ENCODE peak calls at places on chromosomes 12 and 14, in seven cellular contexts. One of them, this sample, is unnamed.

GRCh38 chr12:90209029-90209428 is 500.4 kb upstream of the ATP2B1 start:
- DNase-seq in psoas muscle: no peak
- DNase-seq in AG04450: no peak
- DNase-seq in right lobe of liver: no peak
- DNase-seq in CD4-positive, alpha-beta memory T cell: no peak
- DNase-seq in heart right ventricle: no peak
- DNase-seq in tibial artery: no peak
- DNase-seq in this sample: no peak

GRCh38 chr14:70789361-70789760 is 20.0 kb downstream of the MAP3K9 start:
- DNase-seq in psoas muscle: no peak
- DNase-seq in AG04450: no peak
- DNase-seq in right lobe of liver: no peak
- DNase-seq in CD4-positive, alpha-beta memory T cell: no peak
- DNase-seq in heart right ventricle: no peak
- DNase-seq in tibial artery: peak; percentile 31
- DNase-seq in this sample: peak; percentile 52

GRCh38 chr14:104184506-104184905 is 46.1 kb downstream of the KIF26A start:
- DNase-seq in psoas muscle: no peak
- DNase-seq in AG04450: no peak
- DNase-seq in right lobe of liver: no peak
- DNase-seq in CD4-positive, alpha-beta memory T cell: no peak
- DNase-seq in heart right ventricle: no peak
- DNase-seq in tibial artery: no peak
- DNase-seq in this sample: no peak

GRCh38 chr12:47458273-47458672 is 247.6 kb downstream of the RPAP3 start:
- DNase-seq in psoas muscle: no peak
- DNase-seq in AG04450: no peak
- DNase-seq in right lobe of liver: no peak
- DNase-seq in CD4-positive, alpha-beta memory T cell: no peak
- DNase-seq in heart right ventricle: no peak
- DNase-seq in tibial artery: no peak
- DNase-seq in this sample: no peak

GRCh38 chr12:115620816-115621215 is 656.7 kb downstream of the MED13L start:
- DNase-seq in psoas muscle: no peak
- DNase-seq in AG04450: no peak
- DNase-seq in right lobe of liver: no peak
- DNase-seq in CD4-positive, alpha-beta memory T cell: no peak
- DNase-seq in heart right ventricle: no peak
- DNase-seq in tibial artery: no peak
- DNase-seq in this sample: no peak

GRCh38 chr14:88204221-88204620 is 118.8 kb downstream of the KCNK10 start:
- DNase-seq in psoas muscle: no peak
- DNase-seq in AG04450: no peak
- DNase-seq in right lobe of liver: no peak
- DNase-seq in CD4-positive, alpha-beta memory T cell: no peak
- DNase-seq in heart right ventricle: no peak
- DNase-seq in tibial artery: no peak
- DNase-seq in this sample: no peak

GRCh38 chr12:89183985-89184435 is 168.3 kb downstream of the DUSP6 start:
- DNase-seq in psoas muscle: peak; percentile 64
- DNase-seq in AG04450: peak; percentile 15
- DNase-seq in right lobe of liver: no peak
- DNase-seq in CD4-positive, alpha-beta memory T cell: no peak
- DNase-seq in heart right ventricle: no peak
- DNase-seq in tibial artery: peak; percentile 80
- DNase-seq in this sample: no peak

GRCh38 chr12:106297681-106298080 is 4.9 kb upstream of the TCP11L2 start:
- DNase-seq in psoas muscle: no peak
- DNase-seq in AG04450: no peak
- DNase-seq in right lobe of liver: no peak
- DNase-seq in CD4-positive, alpha-beta memory T cell: no peak
- DNase-seq in heart right ventricle: no peak
- DNase-seq in tibial artery: no peak
- DNase-seq in this sample: no peak

GRCh38 chr12:122981587-122982493 is 1.4 kb downstream of the ARL6IP4 start:
- DNase-seq in psoas muscle: no peak
- DNase-seq in AG04450: no peak
- DNase-seq in right lobe of liver: peak; percentile 50
- DNase-seq in CD4-positive, alpha-beta memory T cell: no peak
- DNase-seq in heart right ventricle: no peak
- DNase-seq in tibial artery: no peak
- DNase-seq in this sample: no peak

GRCh38 chr12:122983789-122984515 is 3.5 kb downstream of the ARL6IP4 start:
- DNase-seq in psoas muscle: no peak
- DNase-seq in AG04450: no peak
- DNase-seq in right lobe of liver: peak; percentile 59
- DNase-seq in CD4-positive, alpha-beta memory T cell: no peak
- DNase-seq in heart right ventricle: no peak
- DNase-seq in tibial artery: no peak
- DNase-seq in this sample: peak; percentile 46

GRCh38 chr12:122982963-122983788 is 2.7 kb downstream of the ARL6IP4 start:
- DNase-seq in psoas muscle: no peak
- DNase-seq in AG04450: no peak
- DNase-seq in right lobe of liver: peak; percentile 43
- DNase-seq in CD4-positive, alpha-beta memory T cell: no peak
- DNase-seq in heart right ventricle: no peak
- DNase-seq in tibial artery: peak; percentile 18
- DNase-seq in this sample: no peak

GRCh38 chr12:122981036-122981471 is 573 bp downstream of the ARL6IP4 start:
- DNase-seq in psoas muscle: no peak
- DNase-seq in AG04450: no peak
- DNase-seq in right lobe of liver: no peak
- DNase-seq in CD4-positive, alpha-beta memory T cell: no peak
- DNase-seq in heart right ventricle: no peak
- DNase-seq in tibial artery: no peak
- DNase-seq in this sample: no peak

GRCh38 chr12:122982494-122982850 is 2.0 kb downstream of the ARL6IP4 start:
- DNase-seq in psoas muscle: no peak
- DNase-seq in AG04450: no peak
- DNase-seq in right lobe of liver: peak; percentile 51
- DNase-seq in CD4-positive, alpha-beta memory T cell: no peak
- DNase-seq in heart right ventricle: no peak
- DNase-seq in tibial artery: no peak
- DNase-seq in this sample: peak; percentile 40
- H3K27ac ChIP-seq in psoas muscle: no peak overlapping the region
- H3K27ac ChIP-seq in AG04450: no peak overlapping the region
- H3K27ac ChIP-seq in right lobe of liver: no peak overlapping the region
- H3K27ac ChIP-seq in CD4-positive, alpha-beta memory T cell: peak overlapping the region; percentile 68
- H3K27ac ChIP-seq in heart right ventricle: peak overlapping the region; percentile 91
- H3K27ac ChIP-seq in tibial artery: peak overlapping the region; percentile 96
- H3K27ac ChIP-seq in this sample: no peak overlapping the region

GRCh38 chr14:91321131-91321530 is 76.6 kb upstream of the GPR68 start:
- DNase-seq in psoas muscle: no peak
- DNase-seq in AG04450: no peak
- DNase-seq in right lobe of liver: no peak
- DNase-seq in CD4-positive, alpha-beta memory T cell: no peak
- DNase-seq in heart right ventricle: no peak
- DNase-seq in tibial artery: no peak
- DNase-seq in this sample: no peak
- H3K27ac ChIP-seq in psoas muscle: no peak overlapping the region
- H3K27ac ChIP-seq in AG04450: no peak overlapping the region
- H3K27ac ChIP-seq in right lobe of liver: no peak overlapping the region
- H3K27ac ChIP-seq in CD4-positive, alpha-beta memory T cell: peak overlapping the region; percentile 90
- H3K27ac ChIP-seq in heart right ventricle: no peak overlapping the region
- H3K27ac ChIP-seq in tibial artery: no peak overlapping the region
- H3K27ac ChIP-seq in this sample: no peak overlapping the region

GRCh38 chr14:102058146-102058545 is 28.7 kb downstream of the HSP90AA1 start:
- DNase-seq in psoas muscle: no peak
- DNase-seq in AG04450: no peak
- DNase-seq in right lobe of liver: no peak
- DNase-seq in CD4-positive, alpha-beta memory T cell: no peak
- DNase-seq in heart right ventricle: no peak
- DNase-seq in tibial artery: no peak
- DNase-seq in this sample: no peak

GRCh38 chr14:102058931-102059330 is 27.9 kb downstream of the HSP90AA1 start:
- DNase-seq in psoas muscle: no peak
- DNase-seq in AG04450: no peak
- DNase-seq in right lobe of liver: no peak
- DNase-seq in CD4-positive, alpha-beta memory T cell: no peak
- DNase-seq in heart right ventricle: no peak
- DNase-seq in tibial artery: no peak
- DNase-seq in this sample: no peak

GRCh38 chr14:102055181-102055901 is 31.5 kb downstream of the HSP90AA1 start:
- DNase-seq in psoas muscle: no peak
- DNase-seq in AG04450: peak; percentile 49
- DNase-seq in right lobe of liver: no peak
- DNase-seq in CD4-positive, alpha-beta memory T cell: no peak
- DNase-seq in heart right ventricle: no peak
- DNase-seq in tibial artery: no peak
- DNase-seq in this sample: no peak

GRCh38 chr14:102056694-102057442 is 30.0 kb downstream of the HSP90AA1 start:
- DNase-seq in psoas muscle: no peak
- DNase-seq in AG04450: no peak
- DNase-seq in right lobe of liver: no peak
- DNase-seq in CD4-positive, alpha-beta memory T cell: no peak
- DNase-seq in heart right ventricle: no peak
- DNase-seq in tibial artery: no peak
- DNase-seq in this sample: no peak

GRCh38 chr14:102057480-102058114 is 29.2 kb downstream of the HSP90AA1 start:
- DNase-seq in psoas muscle: no peak
- DNase-seq in AG04450: no peak
- DNase-seq in right lobe of liver: no peak
- DNase-seq in CD4-positive, alpha-beta memory T cell: no peak
- DNase-seq in heart right ventricle: no peak
- DNase-seq in tibial artery: no peak
- DNase-seq in this sample: no peak
- H3K27ac ChIP-seq in psoas muscle: no peak overlapping the region
- H3K27ac ChIP-seq in AG04450: no peak overlapping the region
- H3K27ac ChIP-seq in right lobe of liver: no peak overlapping the region
- H3K27ac ChIP-seq in CD4-positive, alpha-beta memory T cell: no peak overlapping the region
- H3K27ac ChIP-seq in heart right ventricle: no peak overlapping the region
- H3K27ac ChIP-seq in tibial artery: no peak overlapping the region
- H3K27ac ChIP-seq in this sample: no peak overlapping the region

GRCh38 chr12:26493656-26494055 is 298.3 kb downstream of the SSPN start:
- DNase-seq in psoas muscle: no peak
- DNase-seq in AG04450: no peak
- DNase-seq in right lobe of liver: no peak
- DNase-seq in CD4-positive, alpha-beta memory T cell: no peak
- DNase-seq in heart right ventricle: no peak
- DNase-seq in tibial artery: no peak
- DNase-seq in this sample: no peak
- H3K27ac ChIP-seq in psoas muscle: no peak overlapping the region
- H3K27ac ChIP-seq in AG04450: no peak overlapping the region
- H3K27ac ChIP-seq in right lobe of liver: no peak overlapping the region
- H3K27ac ChIP-seq in CD4-positive, alpha-beta memory T cell: no peak overlapping the region
- H3K27ac ChIP-seq in heart right ventricle: no peak overlapping the region
- H3K27ac ChIP-seq in tibial artery: no peak overlapping the region
- H3K27ac ChIP-seq in this sample: no peak overlapping the region

DNA sequence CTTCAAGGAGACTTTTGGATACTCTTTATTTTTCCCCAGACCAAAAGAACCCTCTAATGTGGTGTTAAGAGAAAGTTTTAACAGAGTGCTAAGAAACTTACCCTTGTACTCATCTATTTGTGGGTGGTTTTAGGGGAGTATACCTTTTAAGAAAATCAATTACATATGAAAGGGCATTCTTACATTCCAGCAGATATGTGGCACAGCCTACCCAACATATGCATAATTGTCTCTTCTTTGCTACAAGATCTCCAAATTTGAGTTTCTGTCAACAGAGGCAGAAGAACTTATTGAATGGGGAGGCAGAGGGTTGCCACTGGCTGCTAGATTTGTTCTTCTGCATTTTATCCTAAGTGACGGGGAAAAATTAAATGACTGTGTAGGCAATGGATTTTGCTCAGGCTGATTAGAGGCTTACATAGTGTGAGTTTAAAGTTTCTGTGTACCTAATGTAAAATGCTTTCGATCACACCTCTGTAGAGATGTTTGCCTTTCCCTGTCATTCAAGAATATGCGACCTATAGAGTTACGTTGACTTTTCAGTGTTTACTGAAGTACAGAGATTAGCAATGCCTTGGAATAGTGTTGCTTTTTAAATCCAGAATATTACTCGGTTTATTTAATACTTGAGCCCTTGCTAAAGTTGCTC is 54.6 kb downstream of the PROX2 start:
- DNase-seq in psoas muscle: no peak
- DNase-seq in AG04450: no peak
- DNase-seq in right lobe of liver: no peak
- DNase-seq in CD4-positive, alpha-beta memory T cell: no peak
- DNase-seq in heart right ventricle: no peak
- DNase-seq in tibial artery: no peak
- DNase-seq in this sample: no peak
- H3K27ac ChIP-seq in psoas muscle: no peak overlapping the region
- H3K27ac ChIP-seq in AG04450: no peak overlapping the region
- H3K27ac ChIP-seq in right lobe of liver: no peak overlapping the region
- H3K27ac ChIP-seq in CD4-positive, alpha-beta memory T cell: no peak overlapping the region
- H3K27ac ChIP-seq in heart right ventricle: no peak overlapping the region
- H3K27ac ChIP-seq in tibial artery: no peak overlapping the region
- H3K27ac ChIP-seq in this sample: no peak overlapping the region

GRCh38 chr12:109462868-109463692 is 14.0 kb downstream of the KCTD10 start:
- DNase-seq in psoas muscle: peak; percentile 87
- DNase-seq in AG04450: peak; percentile 98
- DNase-seq in right lobe of liver: no peak
- DNase-seq in CD4-positive, alpha-beta memory T cell: no peak
- DNase-seq in heart right ventricle: peak; percentile 88
- DNase-seq in tibial artery: peak; percentile 87
- DNase-seq in this sample: peak; percentile 78

GRCh38 chr12:109461049-109461845 is 15.9 kb downstream of the KCTD10 start:
- DNase-seq in psoas muscle: no peak
- DNase-seq in AG04450: no peak
- DNase-seq in right lobe of liver: no peak
- DNase-seq in CD4-positive, alpha-beta memory T cell: no peak
- DNase-seq in heart right ventricle: peak; percentile 53
- DNase-seq in tibial artery: no peak
- DNase-seq in this sample: no peak

GRCh38 chr12:109461846-109462766 is 15.0 kb downstream of the KCTD10 start:
- DNase-seq in psoas muscle: peak; percentile 93
- DNase-seq in AG04450: peak; percentile 88
- DNase-seq in right lobe of liver: no peak
- DNase-seq in CD4-positive, alpha-beta memory T cell: no peak
- DNase-seq in heart right ventricle: peak; percentile 86
- DNase-seq in tibial artery: peak; percentile 94
- DNase-seq in this sample: peak; percentile 74

GRCh38 chr12:109464642-109465351 is 12.3 kb downstream of the KCTD10 start:
- DNase-seq in psoas muscle: no peak
- DNase-seq in AG04450: no peak
- DNase-seq in right lobe of liver: no peak
- DNase-seq in CD4-positive, alpha-beta memory T cell: no peak
- DNase-seq in heart right ventricle: no peak
- DNase-seq in tibial artery: no peak
- DNase-seq in this sample: no peak

GRCh38 chr12:109463776-109464175 is 13.3 kb downstream of the KCTD10 start:
- DNase-seq in psoas muscle: no peak
- DNase-seq in AG04450: no peak
- DNase-seq in right lobe of liver: no peak
- DNase-seq in CD4-positive, alpha-beta memory T cell: no peak
- DNase-seq in heart right ventricle: no peak
- DNase-seq in tibial artery: no peak
- DNase-seq in this sample: no peak
- H3K27ac ChIP-seq in psoas muscle: peak overlapping the region; percentile 89
- H3K27ac ChIP-seq in AG04450: peak overlapping the region; percentile 98
- H3K27ac ChIP-seq in right lobe of liver: peak overlapping the region; percentile 91
- H3K27ac ChIP-seq in CD4-positive, alpha-beta memory T cell: no peak overlapping the region
- H3K27ac ChIP-seq in heart right ventricle: peak overlapping the region; percentile 97
- H3K27ac ChIP-seq in tibial artery: peak overlapping the region; percentile 84
- H3K27ac ChIP-seq in this sample: peak overlapping the region; percentile 72

GRCh38 chr12:40208707-40209106 is 16.1 kb upstream of the LRRK2 start:
- DNase-seq in psoas muscle: no peak
- DNase-seq in AG04450: no peak
- DNase-seq in right lobe of liver: no peak
- DNase-seq in CD4-positive, alpha-beta memory T cell: no peak
- DNase-seq in heart right ventricle: no peak
- DNase-seq in tibial artery: peak; percentile 54
- DNase-seq in this sample: no peak
- H3K27ac ChIP-seq in psoas muscle: no peak overlapping the region
- H3K27ac ChIP-seq in AG04450: no peak overlapping the region
- H3K27ac ChIP-seq in right lobe of liver: no peak overlapping the region
- H3K27ac ChIP-seq in CD4-positive, alpha-beta memory T cell: no peak overlapping the region
- H3K27ac ChIP-seq in heart right ventricle: no peak overlapping the region
- H3K27ac ChIP-seq in tibial artery: no peak overlapping the region
- H3K27ac ChIP-seq in this sample: no peak overlapping the region